ENCODE peak calls at places on chromosome 20, in seven cellular contexts. One of them, this sample, is unnamed.

GRCh38 chr20:9409352-9409751 is 105.0 kb upstream of the LAMP5 start:
- DNase-seq in A549: no peak
- DNase-seq in H1: no peak
- DNase-seq in K562: no peak
- DNase-seq in IMR-90: peak
- DNase-seq in GM12878: no peak
- DNase-seq in HepG2: no peak
- DNase-seq in this sample: no peak

GRCh38 chr20:59810376-59811187 is 122.9 kb downstream of the SYCP2 start:
- DNase-seq in A549: no peak
- DNase-seq in IMR-90: no peak
- DNase-seq in H1: no peak
- DNase-seq in K562: peak
- DNase-seq in HepG2: no peak
- DNase-seq in GM12878: no peak
- DNase-seq in this sample: peak

GRCh38 chr20:62239278-62239879 is 1.1 kb downstream of the OSBPL2 start:
- DNase-seq in H1: no peak
- DNase-seq in A549: no peak
- DNase-seq in GM12878: no peak
- DNase-seq in HepG2: no peak
- DNase-seq in IMR-90: no peak
- DNase-seq in K562: no peak
- DNase-seq in this sample: no peak

GRCh38 chr20:53642196-53643030 is 48.8 kb upstream of the ZNF217 start:
- DNase-seq in A549: peak
- DNase-seq in GM12878: no peak
- DNase-seq in K562: peak
- DNase-seq in H1: no peak
- DNase-seq in IMR-90: peak
- DNase-seq in HepG2: peak
- DNase-seq in this sample: no peak

GRCh38 chr20:57090590-57091560 is 175.6 kb downstream of the BMP7 start:
- DNase-seq in HepG2: no peak
- DNase-seq in H1: no peak
- DNase-seq in K562: no peak
- DNase-seq in A549: no peak
- DNase-seq in IMR-90: no peak
- DNase-seq in GM12878: no peak
- DNase-seq in this sample: no peak

GRCh38 chr20:62364911-62365736 is 2.0 kb downstream of the LAMA5 start:
- DNase-seq in HepG2: no peak
- DNase-seq in K562: no peak
- DNase-seq in A549: peak
- DNase-seq in IMR-90: no peak
- DNase-seq in GM12878: no peak
- DNase-seq in H1: no peak
- DNase-seq in this sample: no peak

GRCh38 chr20:57574954-57575353 is 14.0 kb downstream of the PCK1 start:
- DNase-seq in IMR-90: no peak
- DNase-seq in K562: no peak
- DNase-seq in GM12878: no peak
- DNase-seq in A549: no peak
- DNase-seq in H1: no peak
- DNase-seq in HepG2: no peak
- DNase-seq in this sample: no peak

GRCh38 chr20:946826-947225 is 30.7 kb upstream of the ANGPT4 start:
- DNase-seq in H1: no peak
- DNase-seq in IMR-90: no peak
- DNase-seq in GM12878: no peak
- DNase-seq in HepG2: no peak
- DNase-seq in A549: no peak
- DNase-seq in K562: no peak
- DNase-seq in this sample: peak

GRCh38 chr20:56765172-56766073 is 136.3 kb downstream of the TFAP2C start:
- DNase-seq in A549: peak
- DNase-seq in GM12878: no peak
- DNase-seq in K562: no peak
- DNase-seq in H1: no peak
- DNase-seq in IMR-90: no peak
- DNase-seq in HepG2: no peak
- DNase-seq in this sample: no peak

GRCh38 chr20:6698056-6698455 is 69.4 kb upstream of the BMP2 start:
- DNase-seq in IMR-90: no peak
- DNase-seq in GM12878: no peak
- DNase-seq in K562: no peak
- DNase-seq in H1: peak
- DNase-seq in A549: no peak
- DNase-seq in HepG2: peak
- DNase-seq in this sample: no peak

GRCh38 chr20:32969356-32970114 is 34.7 kb downstream of the SUN5 start:
- DNase-seq in HepG2: no peak
- DNase-seq in GM12878: no peak
- DNase-seq in A549: no peak
- DNase-seq in H1: no peak
- DNase-seq in K562: no peak
- DNase-seq in IMR-90: no peak
- DNase-seq in this sample: no peak

GRCh38 chr20:2692886-2693285 is 306 bp downstream of the EBF4 start:
- DNase-seq in IMR-90: no peak
- DNase-seq in A549: no peak
- DNase-seq in K562: no peak
- DNase-seq in H1: no peak
- DNase-seq in GM12878: no peak
- DNase-seq in HepG2: no peak
- DNase-seq in this sample: no peak

GRCh38 chr20:18288748-18289705 is 700 bp downstream of the ZNF133 start:
- DNase-seq in HepG2: peak
- DNase-seq in K562: peak
- DNase-seq in IMR-90: peak
- DNase-seq in GM12878: no peak
- DNase-seq in A549: no peak
- DNase-seq in H1: no peak
- DNase-seq in this sample: peak

GRCh38 chr20:49699200-49699992 is 14.3 kb downstream of the B4GALT5 start:
- DNase-seq in A549: peak
- DNase-seq in HepG2: no peak
- DNase-seq in K562: no peak
- DNase-seq in H1: no peak
- DNase-seq in GM12878: no peak
- DNase-seq in IMR-90: peak
- DNase-seq in this sample: no peak
- TF ChIP-seq RFX5 in A549: no peak
- TF ChIP-seq RFX5 in HepG2: no peak
- TF ChIP-seq RFX5 in K562: no peak
- TF ChIP-seq RFX5 in H1: no peak
- TF ChIP-seq RFX5 in GM12878: no peak
- TF ChIP-seq RFX5 in IMR-90: no peak
- TF ChIP-seq RFX5 in this sample: no peak

GRCh38 chr20:34706022-34706875 is 2.1 kb downstream of the TP53INP2 start:
- DNase-seq in GM12878: no peak
- DNase-seq in K562: no peak
- DNase-seq in HepG2: no peak
- DNase-seq in H1: no peak
- DNase-seq in IMR-90: no peak
- DNase-seq in A549: no peak
- DNase-seq in this sample: no peak

GRCh38 chr20:34703573-34704176 is 469 bp upstream of the TP53INP2 start:
- DNase-seq in GM12878: no peak
- DNase-seq in H1: no peak
- DNase-seq in K562: peak
- DNase-seq in A549: no peak
- DNase-seq in HepG2: peak
- DNase-seq in IMR-90: peak
- DNase-seq in this sample: peak

GRCh38 chr20:34704177-34705007 is at the start of gene TP53INP2:
- DNase-seq in A549: peak
- DNase-seq in HepG2: peak
- DNase-seq in GM12878: no peak
- DNase-seq in K562: peak
- DNase-seq in IMR-90: peak
- DNase-seq in H1: no peak
- DNase-seq in this sample: peak

GRCh38 chr20:34705383-34706021 is 1.4 kb downstream of the TP53INP2 start:
- DNase-seq in H1: no peak
- DNase-seq in K562: peak
- DNase-seq in HepG2: peak
- DNase-seq in IMR-90: peak
- DNase-seq in GM12878: no peak
- DNase-seq in A549: peak
- DNase-seq in this sample: no peak

GRCh38 chr20:34705008-34705382 is 851 bp downstream of the TP53INP2 start:
- DNase-seq in GM12878: no peak
- DNase-seq in IMR-90: no peak
- DNase-seq in A549: no peak
- DNase-seq in H1: no peak
- DNase-seq in K562: no peak
- DNase-seq in HepG2: no peak
- DNase-seq in this sample: no peak
- TF ChIP-seq RFX5 in GM12878: no peak
- TF ChIP-seq RFX5 in IMR-90: no peak
- TF ChIP-seq RFX5 in A549: no peak
- TF ChIP-seq RFX5 in H1: no peak
- TF ChIP-seq RFX5 in K562: no peak
- TF ChIP-seq RFX5 in HepG2: no peak
- TF ChIP-seq RFX5 in this sample: no peak

DNA sequence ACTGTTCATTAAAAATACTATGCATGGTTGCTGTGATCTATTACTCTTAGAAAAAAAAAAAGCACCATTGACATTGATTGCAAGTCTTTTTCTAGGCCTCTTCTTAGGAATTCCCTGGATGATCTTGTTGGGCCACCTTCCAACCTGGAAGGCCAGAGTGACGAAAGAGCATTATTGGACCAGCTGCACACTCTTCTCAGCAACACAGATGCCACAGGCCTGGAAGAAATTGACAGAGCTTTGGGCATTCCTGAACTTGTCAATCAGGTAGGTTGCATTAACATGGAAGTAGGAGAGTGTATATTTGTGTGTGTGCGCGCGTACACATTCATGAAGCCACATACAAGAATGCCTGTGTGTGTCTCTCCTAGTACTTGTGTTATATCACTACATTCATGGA is 140.4 kb downstream of the NCOA3 start:
- DNase-seq in HepG2: no peak
- DNase-seq in A549: no peak
- DNase-seq in H1: no peak
- DNase-seq in IMR-90: no peak
- DNase-seq in K562: no peak
- DNase-seq in GM12878: no peak
- DNase-seq in this sample: no peak
- TF ChIP-seq RFX5 in HepG2: no peak
- TF ChIP-seq RFX5 in A549: no peak
- TF ChIP-seq RFX5 in H1: no peak
- TF ChIP-seq RFX5 in IMR-90: no peak
- TF ChIP-seq RFX5 in K562: no peak
- TF ChIP-seq RFX5 in GM12878: no peak
- TF ChIP-seq RFX5 in this sample: no peak

DNA sequence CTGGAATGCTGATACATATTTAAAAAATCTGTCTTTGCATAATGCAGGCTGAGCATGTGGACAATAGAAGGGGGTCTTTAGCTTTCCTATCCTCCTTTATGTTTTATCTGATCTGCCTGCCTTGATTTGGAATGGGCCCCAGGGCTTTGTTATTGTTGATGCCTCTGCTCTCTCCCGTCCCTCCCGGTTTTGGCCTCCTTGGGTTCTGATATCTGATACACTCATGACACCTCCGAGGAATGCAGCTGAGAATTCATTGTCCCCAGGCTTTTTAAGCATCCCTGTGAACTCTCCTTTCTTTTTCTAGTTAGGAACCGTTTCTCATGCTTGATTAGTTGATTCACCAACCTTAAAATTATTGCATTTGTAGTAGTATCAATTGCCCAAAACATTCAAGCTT is 185.5 kb upstream of the RALGAPA2 start:
- DNase-seq in H1: no peak
- DNase-seq in A549: no peak
- DNase-seq in IMR-90: no peak
- DNase-seq in HepG2: no peak
- DNase-seq in K562: no peak
- DNase-seq in GM12878: no peak
- DNase-seq in this sample: no peak
- TF ChIP-seq RFX5 in H1: no peak
- TF ChIP-seq RFX5 in A549: no peak
- TF ChIP-seq RFX5 in IMR-90: no peak
- TF ChIP-seq RFX5 in HepG2: no peak
- TF ChIP-seq RFX5 in K562: no peak
- TF ChIP-seq RFX5 in GM12878: no peak
- TF ChIP-seq RFX5 in this sample: no peak

GRCh38 chr20:50652702-50653294 is 38.5 kb downstream of the RIPOR3 start:
- DNase-seq in IMR-90: peak
- DNase-seq in GM12878: peak
- DNase-seq in HepG2: no peak
- DNase-seq in K562: no peak
- DNase-seq in A549: no peak
- DNase-seq in H1: no peak
- DNase-seq in this sample: no peak

GRCh38 chr20:50651676-50652075 is 39.7 kb downstream of the RIPOR3 start:
- DNase-seq in GM12878: no peak
- DNase-seq in H1: no peak
- DNase-seq in A549: no peak
- DNase-seq in IMR-90: no peak
- DNase-seq in HepG2: no peak
- DNase-seq in K562: no peak
- DNase-seq in this sample: no peak

GRCh38 chr20:50658804-50659380 is 32.5 kb downstream of the RIPOR3 start:
- DNase-seq in K562: no peak
- DNase-seq in GM12878: no peak
- DNase-seq in IMR-90: no peak
- DNase-seq in H1: no peak
- DNase-seq in A549: no peak
- DNase-seq in HepG2: no peak
- DNase-seq in this sample: no peak

GRCh38 chr20:50655325-50655880 is 35.9 kb downstream of the RIPOR3 start:
- DNase-seq in HepG2: no peak
- DNase-seq in IMR-90: peak
- DNase-seq in A549: no peak
- DNase-seq in H1: no peak
- DNase-seq in K562: no peak
- DNase-seq in GM12878: no peak
- DNase-seq in this sample: peak

DNA sequence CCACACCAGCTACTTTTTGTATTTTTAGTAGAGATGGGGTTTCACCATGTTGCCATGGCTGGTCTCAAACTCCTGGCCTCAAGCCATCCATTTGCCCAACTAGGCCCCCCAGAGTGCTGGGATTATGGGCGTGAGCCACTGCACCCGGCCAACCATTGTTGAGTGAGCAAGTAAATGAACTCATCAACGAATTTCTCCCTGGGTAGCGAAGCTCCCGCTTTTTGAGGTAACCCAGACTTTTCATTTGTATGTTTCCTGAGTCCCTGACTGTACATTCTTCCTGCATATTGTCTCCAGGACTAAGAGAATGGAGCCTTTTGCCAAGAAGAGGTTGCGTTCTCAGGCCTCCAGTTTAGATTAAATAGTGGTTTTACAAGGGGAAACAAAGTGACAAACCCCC is 36.4 kb downstream of the RIPOR3 start:
- DNase-seq in A549: no peak
- DNase-seq in GM12878: no peak
- DNase-seq in H1: no peak
- DNase-seq in HepG2: no peak
- DNase-seq in K562: no peak
- DNase-seq in IMR-90: no peak
- DNase-seq in this sample: no peak
- TF ChIP-seq RFX5 in A549: no peak
- TF ChIP-seq RFX5 in GM12878: no peak
- TF ChIP-seq RFX5 in H1: no peak
- TF ChIP-seq RFX5 in HepG2: no peak
- TF ChIP-seq RFX5 in K562: no peak
- TF ChIP-seq RFX5 in IMR-90: no peak
- TF ChIP-seq RFX5 in this sample: no peak